ENCODE peak calls at places on chromosomes 2 and 18, in ten cellular contexts. One of them, this sample, is unnamed.

GRCh38 chr18:62249478-62250097 is 62.5 kb downstream of the RELCH start:
- DNase-seq in body of pancreas: peak; percentile 85
- DNase-seq in fibroblast of lung: peak; percentile 70
- DNase-seq in sigmoid colon: peak; percentile 71
- DNase-seq in K562: peak; percentile 59
- DNase-seq in heart left ventricle: peak; percentile 44
- DNase-seq in CD8-positive, alpha-beta memory T cell: peak; percentile 77
- DNase-seq in suprapubic skin: peak; percentile 70
- DNase-seq in gastrocnemius medialis: peak; percentile 57
- DNase-seq in aorta: peak; percentile 74
- DNase-seq in this sample: peak; percentile 72

GRCh38 chr2:233152541-233152940 is 92.4 kb downstream of the INPP5D start:
- DNase-seq in body of pancreas: no peak
- DNase-seq in fibroblast of lung: peak; percentile 48
- DNase-seq in sigmoid colon: no peak
- DNase-seq in K562: no peak
- DNase-seq in heart left ventricle: peak; percentile 79
- DNase-seq in CD8-positive, alpha-beta memory T cell: no peak
- DNase-seq in suprapubic skin: peak; percentile 61
- DNase-seq in gastrocnemius medialis: peak; percentile 43
- DNase-seq in aorta: peak; percentile 63
- DNase-seq in this sample: no peak

GRCh38 chr2:85078536-85078935 is 54.7 kb upstream of the TCF7L1 start:
- DNase-seq in body of pancreas: no peak
- DNase-seq in fibroblast of lung: no peak
- DNase-seq in sigmoid colon: no peak
- DNase-seq in K562: no peak
- DNase-seq in heart left ventricle: no peak
- DNase-seq in CD8-positive, alpha-beta memory T cell: no peak
- DNase-seq in suprapubic skin: no peak
- DNase-seq in gastrocnemius medialis: no peak
- DNase-seq in aorta: no peak
- DNase-seq in this sample: no peak

GRCh38 chr2:20282916-20283592 is 58.1 kb upstream of the SDC1 start:
- DNase-seq in body of pancreas: peak; percentile 74
- DNase-seq in fibroblast of lung: peak; percentile 56
- DNase-seq in sigmoid colon: peak; percentile 88
- DNase-seq in K562: no peak
- DNase-seq in heart left ventricle: peak; percentile 76
- DNase-seq in CD8-positive, alpha-beta memory T cell: no peak
- DNase-seq in suprapubic skin: no peak
- DNase-seq in gastrocnemius medialis: no peak
- DNase-seq in aorta: peak; percentile 69
- DNase-seq in this sample: no peak

GRCh38 chr2:45585267-45585861 is 25.7 kb downstream of the SRBD1 start:
- DNase-seq in body of pancreas: peak; percentile 42
- DNase-seq in fibroblast of lung: peak; percentile 37
- DNase-seq in sigmoid colon: no peak
- DNase-seq in K562: no peak
- DNase-seq in heart left ventricle: no peak
- DNase-seq in CD8-positive, alpha-beta memory T cell: no peak
- DNase-seq in suprapubic skin: no peak
- DNase-seq in gastrocnemius medialis: no peak
- DNase-seq in aorta: no peak
- DNase-seq in this sample: no peak

GRCh38 chr2:160061533-160062282 is 707 bp downstream of the PLA2R1 start:
- DNase-seq in body of pancreas: peak; percentile 15
- DNase-seq in fibroblast of lung: no peak
- DNase-seq in sigmoid colon: peak; percentile 69
- DNase-seq in K562: no peak
- DNase-seq in heart left ventricle: no peak
- DNase-seq in CD8-positive, alpha-beta memory T cell: no peak
- DNase-seq in suprapubic skin: peak; percentile 70
- DNase-seq in gastrocnemius medialis: no peak
- DNase-seq in aorta: peak; percentile 59
- DNase-seq in this sample: peak; percentile 30

GRCh38 chr2:166360906-166361305 is 14.8 kb downstream of the SCN9A start:
- DNase-seq in body of pancreas: no peak
- DNase-seq in fibroblast of lung: no peak
- DNase-seq in sigmoid colon: no peak
- DNase-seq in K562: no peak
- DNase-seq in heart left ventricle: no peak
- DNase-seq in CD8-positive, alpha-beta memory T cell: no peak
- DNase-seq in suprapubic skin: no peak
- DNase-seq in gastrocnemius medialis: no peak
- DNase-seq in aorta: no peak
- DNase-seq in this sample: no peak

GRCh38 chr2:164920430-164920829 is 34.9 kb downstream of the SLC38A11 start:
- DNase-seq in body of pancreas: no peak
- DNase-seq in fibroblast of lung: peak; percentile 93
- DNase-seq in sigmoid colon: no peak
- DNase-seq in K562: no peak
- DNase-seq in heart left ventricle: no peak
- DNase-seq in CD8-positive, alpha-beta memory T cell: no peak
- DNase-seq in suprapubic skin: no peak
- DNase-seq in gastrocnemius medialis: no peak
- DNase-seq in aorta: no peak
- DNase-seq in this sample: no peak

GRCh38 chr18:12432196-12432595 is 24.5 kb downstream of the PRELID3A start:
- DNase-seq in body of pancreas: no peak
- DNase-seq in fibroblast of lung: no peak
- DNase-seq in sigmoid colon: no peak
- DNase-seq in K562: no peak
- DNase-seq in heart left ventricle: no peak
- DNase-seq in CD8-positive, alpha-beta memory T cell: no peak
- DNase-seq in suprapubic skin: no peak
- DNase-seq in gastrocnemius medialis: no peak
- DNase-seq in aorta: no peak
- DNase-seq in this sample: no peak

GRCh38 chr18:75269140-75269676 is 58.6 kb downstream of the TSHZ1 start:
- DNase-seq in body of pancreas: no peak
- DNase-seq in fibroblast of lung: no peak
- DNase-seq in sigmoid colon: no peak
- DNase-seq in K562: no peak
- DNase-seq in heart left ventricle: no peak
- DNase-seq in CD8-positive, alpha-beta memory T cell: no peak
- DNase-seq in suprapubic skin: no peak
- DNase-seq in gastrocnemius medialis: no peak
- DNase-seq in aorta: no peak
- DNase-seq in this sample: no peak

GRCh38 chr2:149134335-149134923 is 95.9 kb downstream of the LYPD6B start:
- DNase-seq in body of pancreas: no peak
- DNase-seq in fibroblast of lung: no peak
- DNase-seq in sigmoid colon: no peak
- DNase-seq in K562: no peak
- DNase-seq in heart left ventricle: no peak
- DNase-seq in CD8-positive, alpha-beta memory T cell: no peak
- DNase-seq in suprapubic skin: no peak
- DNase-seq in gastrocnemius medialis: no peak
- DNase-seq in aorta: no peak
- DNase-seq in this sample: no peak

GRCh38 chr2:217150236-217150635 is 290.4 kb upstream of the TNP1 start:
- DNase-seq in body of pancreas: no peak
- DNase-seq in fibroblast of lung: no peak
- DNase-seq in sigmoid colon: no peak
- DNase-seq in K562: no peak
- DNase-seq in heart left ventricle: no peak
- DNase-seq in CD8-positive, alpha-beta memory T cell: no peak
- DNase-seq in suprapubic skin: no peak
- DNase-seq in gastrocnemius medialis: no peak
- DNase-seq in aorta: no peak
- DNase-seq in this sample: no peak

GRCh38 chr2:38105911-38106310 is 30.0 kb upstream of the CYP1B1 start:
- DNase-seq in body of pancreas: no peak
- DNase-seq in fibroblast of lung: no peak
- DNase-seq in sigmoid colon: no peak
- DNase-seq in K562: no peak
- DNase-seq in heart left ventricle: no peak
- DNase-seq in CD8-positive, alpha-beta memory T cell: no peak
- DNase-seq in suprapubic skin: no peak
- DNase-seq in gastrocnemius medialis: no peak
- DNase-seq in aorta: no peak
- DNase-seq in this sample: no peak

GRCh38 chr2:152038451-152038958 is 60.3 kb downstream of the CACNB4 start:
- DNase-seq in body of pancreas: no peak
- DNase-seq in fibroblast of lung: no peak
- DNase-seq in sigmoid colon: peak; percentile 73
- DNase-seq in K562: no peak
- DNase-seq in heart left ventricle: peak; percentile 50
- DNase-seq in CD8-positive, alpha-beta memory T cell: no peak
- DNase-seq in suprapubic skin: peak; percentile 72
- DNase-seq in gastrocnemius medialis: peak; percentile 30
- DNase-seq in aorta: no peak
- DNase-seq in this sample: no peak

GRCh38 chr2:16614314-16614860 is 51.2 kb downstream of the CYRIA start:
- DNase-seq in body of pancreas: no peak
- DNase-seq in fibroblast of lung: peak; percentile 31
- DNase-seq in sigmoid colon: no peak
- DNase-seq in K562: peak; percentile 23
- DNase-seq in heart left ventricle: no peak
- DNase-seq in CD8-positive, alpha-beta memory T cell: no peak
- DNase-seq in suprapubic skin: no peak
- DNase-seq in gastrocnemius medialis: no peak
- DNase-seq in aorta: no peak
- DNase-seq in this sample: no peak

GRCh38 chr2:168700615-168701245 is 101.7 kb upstream of the NOSTRIN start:
- DNase-seq in body of pancreas: no peak
- DNase-seq in fibroblast of lung: peak; percentile 79
- DNase-seq in sigmoid colon: no peak
- DNase-seq in K562: no peak
- DNase-seq in heart left ventricle: no peak
- DNase-seq in CD8-positive, alpha-beta memory T cell: no peak
- DNase-seq in suprapubic skin: no peak
- DNase-seq in gastrocnemius medialis: no peak
- DNase-seq in aorta: no peak
- DNase-seq in this sample: no peak

GRCh38 chr2:112121682-112122254 is 16.4 kb upstream of the FBLN7 start:
- DNase-seq in body of pancreas: peak; percentile 38
- DNase-seq in fibroblast of lung: peak; percentile 44
- DNase-seq in sigmoid colon: no peak
- DNase-seq in K562: no peak
- DNase-seq in heart left ventricle: no peak
- DNase-seq in CD8-positive, alpha-beta memory T cell: no peak
- DNase-seq in suprapubic skin: no peak
- DNase-seq in gastrocnemius medialis: no peak
- DNase-seq in aorta: no peak
- DNase-seq in this sample: no peak

GRCh38 chr2:240946654-240947053 is 40.5 kb downstream of the CROCC2 start:
- DNase-seq in body of pancreas: peak; percentile 2
- DNase-seq in fibroblast of lung: no peak
- DNase-seq in sigmoid colon: peak; percentile 32
- DNase-seq in K562: no peak
- DNase-seq in heart left ventricle: peak; percentile 6
- DNase-seq in CD8-positive, alpha-beta memory T cell: peak; percentile 40
- DNase-seq in suprapubic skin: peak; percentile 32
- DNase-seq in gastrocnemius medialis: no peak
- DNase-seq in aorta: peak; percentile 36
- DNase-seq in this sample: no peak

GRCh38 chr2:216911886-216912285 is 52.0 kb upstream of the TNP1 start:
- DNase-seq in body of pancreas: no peak
- DNase-seq in fibroblast of lung: peak; percentile 19
- DNase-seq in sigmoid colon: no peak
- DNase-seq in K562: no peak
- DNase-seq in heart left ventricle: no peak
- DNase-seq in CD8-positive, alpha-beta memory T cell: no peak
- DNase-seq in suprapubic skin: no peak
- DNase-seq in gastrocnemius medialis: no peak
- DNase-seq in aorta: no peak
- DNase-seq in this sample: no peak

GRCh38 chr2:22616031-22616430 is 768.9 kb upstream of the KLHL29 start:
- DNase-seq in body of pancreas: no peak
- DNase-seq in fibroblast of lung: no peak
- DNase-seq in sigmoid colon: no peak
- DNase-seq in K562: no peak
- DNase-seq in heart left ventricle: no peak
- DNase-seq in CD8-positive, alpha-beta memory T cell: no peak
- DNase-seq in suprapubic skin: no peak
- DNase-seq in gastrocnemius medialis: no peak
- DNase-seq in aorta: no peak
- DNase-seq in this sample: no peak

GRCh38 chr2:15803186-15803986 is 137.0 kb upstream of the MYCN start:
- DNase-seq in body of pancreas: no peak
- DNase-seq in fibroblast of lung: no peak
- DNase-seq in sigmoid colon: no peak
- DNase-seq in K562: no peak
- DNase-seq in heart left ventricle: no peak
- DNase-seq in CD8-positive, alpha-beta memory T cell: no peak
- DNase-seq in suprapubic skin: no peak
- DNase-seq in gastrocnemius medialis: no peak
- DNase-seq in aorta: no peak
- DNase-seq in this sample: no peak

GRCh38 chr18:7565677-7566076 is 1.4 kb upstream of the PTPRM start:
- DNase-seq in body of pancreas: no peak
- DNase-seq in fibroblast of lung: no peak
- DNase-seq in sigmoid colon: no peak
- DNase-seq in K562: no peak
- DNase-seq in heart left ventricle: no peak
- DNase-seq in CD8-positive, alpha-beta memory T cell: no peak
- DNase-seq in suprapubic skin: no peak
- DNase-seq in gastrocnemius medialis: no peak
- DNase-seq in aorta: no peak
- DNase-seq in this sample: no peak
- H3K4me3 ChIP-seq in body of pancreas: no peak overlapping the region
- H3K4me3 ChIP-seq in fibroblast of lung: peak overlapping the region; percentile 78
- H3K4me3 ChIP-seq in sigmoid colon: peak overlapping the region; percentile 94
- H3K4me3 ChIP-seq in K562: no peak overlapping the region
- H3K4me3 ChIP-seq in heart left ventricle: peak overlapping the region; percentile 93
- H3K4me3 ChIP-seq in CD8-positive, alpha-beta memory T cell: no peak overlapping the region
- H3K4me3 ChIP-seq in suprapubic skin: peak overlapping the region; percentile 92
- H3K4me3 ChIP-seq in gastrocnemius medialis: peak overlapping the region; percentile 64
- H3K4me3 ChIP-seq in aorta: no peak overlapping the region
- H3K4me3 ChIP-seq in this sample: peak overlapping the region; percentile 83

GRCh38 chr2:180983468-180984388 is 3.3 kb downstream of the UBE2E3 start:
- DNase-seq in body of pancreas: peak; percentile 20
- DNase-seq in fibroblast of lung: peak; percentile 68
- DNase-seq in sigmoid colon: no peak
- DNase-seq in K562: peak; percentile 31
- DNase-seq in heart left ventricle: peak; percentile 18
- DNase-seq in CD8-positive, alpha-beta memory T cell: peak; percentile 55
- DNase-seq in suprapubic skin: no peak
- DNase-seq in gastrocnemius medialis: no peak
- DNase-seq in aorta: no peak
- DNase-seq in this sample: no peak
- H3K4me1 ChIP-seq in body of pancreas: peaks cover 47% of the 10 kb centered on the region
- H3K4me1 ChIP-seq in fibroblast of lung: peaks cover 16% of the 10 kb centered on the region
- H3K4me1 ChIP-seq in sigmoid colon: no peaks in the 10 kb centered on the region
- H3K4me1 ChIP-seq in K562: peaks cover 8% of the 10 kb centered on the region
- H3K4me1 ChIP-seq in heart left ventricle: no peaks in the 10 kb centered on the region
- H3K4me1 ChIP-seq in CD8-positive, alpha-beta memory T cell: peaks cover 37% of the 10 kb centered on the region
- H3K4me1 ChIP-seq in suprapubic skin: peaks cover 43% of the 10 kb centered on the region
- H3K4me1 ChIP-seq in gastrocnemius medialis: peaks cover 72% of the 10 kb centered on the region
- H3K4me1 ChIP-seq in aorta: no peaks in the 10 kb centered on the region
- H3K4me1 ChIP-seq in this sample: peaks cover 64% of the 10 kb centered on the region

GRCh38 chr2:225070811-225071210 is 28.5 kb upstream of the DOCK10 start:
- DNase-seq in body of pancreas: no peak
- DNase-seq in fibroblast of lung: no peak
- DNase-seq in sigmoid colon: no peak
- DNase-seq in K562: no peak
- DNase-seq in heart left ventricle: no peak
- DNase-seq in CD8-positive, alpha-beta memory T cell: no peak
- DNase-seq in suprapubic skin: no peak
- DNase-seq in gastrocnemius medialis: no peak
- DNase-seq in aorta: no peak
- DNase-seq in this sample: no peak
- H3K27ac ChIP-seq in body of pancreas: no peak overlapping the region
- H3K27ac ChIP-seq in fibroblast of lung: no peak overlapping the region
- H3K27ac ChIP-seq in sigmoid colon: no peak overlapping the region
- H3K27ac ChIP-seq in K562: no peak overlapping the region
- H3K27ac ChIP-seq in heart left ventricle: no peak overlapping the region
- H3K27ac ChIP-seq in CD8-positive, alpha-beta memory T cell: no peak overlapping the region
- H3K27ac ChIP-seq in suprapubic skin: no peak overlapping the region
- H3K27ac ChIP-seq in gastrocnemius medialis: no peak overlapping the region
- H3K27ac ChIP-seq in aorta: no peak overlapping the region
- H3K27ac ChIP-seq in this sample: no peak overlapping the region

GRCh38 chr2:183543731-183544130 is 419.5 kb downstream of the NUP35 start:
- DNase-seq in body of pancreas: no peak
- DNase-seq in fibroblast of lung: no peak
- DNase-seq in sigmoid colon: no peak
- DNase-seq in K562: no peak
- DNase-seq in heart left ventricle: no peak
- DNase-seq in CD8-positive, alpha-beta memory T cell: no peak
- DNase-seq in suprapubic skin: no peak
- DNase-seq in gastrocnemius medialis: no peak
- DNase-seq in aorta: no peak
- DNase-seq in this sample: no peak
- H3K4me3 ChIP-seq in body of pancreas: no peak overlapping the region
- H3K4me3 ChIP-seq in fibroblast of lung: no peak overlapping the region
- H3K4me3 ChIP-seq in sigmoid colon: no peak overlapping the region
- H3K4me3 ChIP-seq in K562: no peak overlapping the region
- H3K4me3 ChIP-seq in heart left ventricle: no peak overlapping the region
- H3K4me3 ChIP-seq in CD8-positive, alpha-beta memory T cell: no peak overlapping the region
- H3K4me3 ChIP-seq in suprapubic skin: no peak overlapping the region
- H3K4me3 ChIP-seq in gastrocnemius medialis: no peak overlapping the region
- H3K4me3 ChIP-seq in aorta: no peak overlapping the region
- H3K4me3 ChIP-seq in this sample: no peak overlapping the region